ENCODE peak calls at places on chromosome 18, in ten cellular contexts. B is activated CD8-positive, alpha-beta memory T cell treated with anti-CD3 and anti-CD28 coated beads, Interleukin-2, amount 50 U/mL, for 48 hours; M is IMR-90; T is activated CD4-positive, alpha-beta T cell treated with anti-CD3 and anti-CD28 coated beads, Interleukin-2, amount 10 ng/mL, durations not matched to agents 7 days and 5 days; H is activated effector memory CD4-positive, alpha-beta T cell treated with Interleukin-2 at 50 U/mL for 16 hours; O is thoracic aorta; Y is skeletal muscle cell; K is Calu3; Q is frontal cortex; W is pons. R is an unnamed sample.

GRCh38 chr18:50299626-50300388 is 12.3 kb upstream of the CXXC1 start:
- DNase-seq in K (peak), W (no peak), H (no peak), B (no peak), Y (no peak), T (no peak), Q (no peak), M (no peak), O (no peak), R (no peak)

GRCh38 chr18:22108674-22109073 is 60.7 kb upstream of the GATA6 start:
- DNase-seq in Q (no peak), B (no peak), Y (no peak), T (no peak), O (no peak), W (no peak), M (no peak), K (peak), H (no peak), R (peak)

GRCh38 chr18:69947361-69948106 is at the start of gene CD226:
- DNase-seq in H (no peak), T (peak), O (no peak), Q (no peak), B (no peak), K (no peak), M (no peak), Y (no peak), W (no peak), R (no peak)

GRCh38 chr18:33114749-33115148 is 325.8 kb downstream of the CCDC178 start:
- DNase-seq in M (no peak), Q (no peak), W (no peak), B (no peak), T (no peak), O (no peak), K (no peak), H (no peak), Y (no peak), R (no peak)

GRCh38 chr18:49754866-49755265 is 58.5 kb downstream of the ACAA2 start:
- DNase-seq in Q (no peak), H (no peak), T (no peak), B (no peak), Y (no peak), K (no peak), W (no peak), M (peak), O (no peak), R (peak)

GRCh38 chr18:26504831-26505230 is 43.5 kb downstream of the KCTD1 start:
- DNase-seq in Y (no peak), T (no peak), K (no peak), M (no peak), W (no peak), Q (no peak), O (no peak), H (no peak), B (no peak), R (no peak)

GRCh38 chr18:68937204-68937603 is 139.3 kb downstream of the CCDC102B start:
- DNase-seq in T (no peak), K (no peak), B (no peak), M (no peak), Y (no peak), H (no peak), Q (no peak), W (no peak), O (no peak), R (no peak)

GRCh38 chr18:13945811-13946210 is 30.5 kb upstream of the MC2R start:
- DNase-seq in K (no peak), H (no peak), O (no peak), Y (no peak), B (no peak), Q (no peak), M (no peak), W (no peak), T (no peak), R (no peak)

GRCh38 chr18:76765649-76766048 is 56.7 kb upstream of the ZNF236 start:
- DNase-seq in K (no peak), T (no peak), Q (no peak), W (no peak), O (no peak), H (no peak), Y (no peak), M (no peak), B (no peak), R (peak)

GRCh38 chr18:13611616-13612110 is 114.7 kb downstream of the FAM210A start:
- DNase-seq in H (no peak), W (peak), Q (no peak), Y (no peak), K (no peak), B (no peak), O (no peak), T (peak), M (peak), R (peak)

GRCh38 chr18:78979058-78979680 is 449 bp upstream of the SALL3 start:
- DNase-seq in Y (no peak), W (no peak), O (no peak), M (no peak), H (no peak), B (no peak), K (no peak), Q (no peak), T (no peak), R (no peak)

GRCh38 chr18:11570770-11571169 is 38.6 kb upstream of the SLC35G4 start:
- DNase-seq in Q (no peak), T (no peak), Y (no peak), W (no peak), M (peak), H (no peak), B (no peak), O (no peak), K (no peak), R (peak)

GRCh38 chr18:63148449-63149199 is 170.9 kb downstream of the BCL2 start:
- DNase-seq in T (no peak), M (peak), B (no peak), Q (no peak), H (no peak), K (no peak), O (no peak), W (no peak), Y (peak), R (peak)

GRCh38 chr18:60350975-60351374 is 21.6 kb downstream of the MC4R start:
- DNase-seq in H (no peak), K (no peak), W (no peak), T (no peak), Q (no peak), Y (no peak), B (no peak), M (peak), O (no peak), R (no peak)

GRCh38 chr18:68494802-68495560 is 219.9 kb downstream of the TMX3 start:
- DNase-seq in Q (no peak), W (no peak), O (no peak), M (peak), H (no peak), Y (peak), B (no peak), K (no peak), T (no peak), R (peak)

GRCh38 chr18:12325726-12326245 is 17.7 kb downstream of the TUBB6 start:
- DNase-seq in M (no peak), B (peak), Q (no peak), O (no peak), Y (no peak), K (no peak), H (no peak), T (no peak), W (no peak), R (no peak)

GRCh38 chr18:26487437-26487836 is 60.9 kb downstream of the KCTD1 start:
- DNase-seq in Q (no peak), H (no peak), B (no peak), M (no peak), Y (no peak), W (no peak), O (no peak), T (no peak), K (peak), R (peak)

GRCh38 chr18:45328762-45329161 is 286.5 kb upstream of the SLC14A2 start:
- DNase-seq in K (no peak), O (no peak), Y (no peak), M (no peak), W (no peak), T (no peak), Q (no peak), B (no peak), H (no peak), R (no peak)

GRCh38 chr18:45103319-45104070 is 422.8 kb downstream of the SETBP1 start:
- DNase-seq in M (no peak), B (no peak), H (no peak), Y (no peak), K (no peak), W (peak), O (no peak), Q (no peak), T (no peak), R (no peak)

R was measured in cardiac fibroblast.